ENCODE peak calls at places on chromosome 6, in four cellular contexts. K is breast epithelium, Y is cardiac fibroblast, S is stomach. W is an unnamed sample.
A peak's percentile ranks its signal among the peaks of the same experiment; 100 is the strongest.

GRCh38 chr6:152863618-152864326 is 113.2 kb downstream of the VIP start:
- DNase-seq in S (peak; percentile 63), Y (peak; percentile 87), K (no peak), W (no peak)

GRCh38 chr6:16544006-16544405 is 217.3 kb downstream of the ATXN1 start:
- DNase-seq in K (no peak), Y (peak; percentile 69), S (no peak), W (no peak)

GRCh38 chr6:122620902-122621301 is 10.7 kb downstream of the PKIB start:
- DNase-seq in Y (no peak), K (no peak), S (no peak), W (no peak)

GRCh38 chr6:3422457-3422816 is 34.4 kb downstream of the SLC22A23 start:
- DNase-seq in K (no peak), Y (no peak), S (no peak), W (no peak)

GRCh38 chr6:129849456-129849855 is 11.7 kb downstream of the TMEM244 start:
- DNase-seq in Y (peak; percentile 96), S (no peak), K (no peak), W (no peak)

GRCh38 chr6:163414117-163414366 is 476 bp upstream of the QKI start:
- DNase-seq in S (no peak), Y (no peak), K (no peak), W (no peak)

GRCh38 chr6:3795836-3796395 is 44.4 kb upstream of the PXDC1 start:
- DNase-seq in S (no peak), Y (no peak), K (no peak), W (no peak)

GRCh38 chr6:112235956-112236355 is 18.4 kb downstream of the LAMA4 start:
- DNase-seq in Y (peak; percentile 98), S (no peak), K (no peak), W (no peak)

GRCh38 chr6:44245912-44246662 is 814 bp upstream of the HSP90AB1 start:
- DNase-seq in S (peak; percentile 90), Y (peak; percentile 83), K (peak; percentile 85), W (peak; percentile 62)
- TF ChIP-seq CTCF in S (peak; percentile 13), Y (no peak), K (no peak), W (peak; percentile 42)

GRCh38 chr6:134676307-134677281 is 273.3 kb downstream of the ALDH8A1 start:
- DNase-seq in Y (peak; percentile 65), S (peak; percentile 49), K (no peak), W (no peak)
- TF ChIP-seq CTCF in Y (peak; percentile 14), S (no peak), K (no peak), W (no peak)

GRCh38 chr6:42175860-42176259 is 2.7 kb downstream of the GUCA1A start:
- DNase-seq in S (no peak), Y (peak; percentile 24), K (no peak), W (no peak)
- TF ChIP-seq CTCF in S (no peak), Y (peak; percentile 28), K (no peak), W (peak; percentile 29)

GRCh38 chr6:144036064-144036873 is 28.2 kb upstream of the PLAGL1 start:
- DNase-seq in Y (peak; percentile 31), S (no peak), K (no peak), W (no peak)
- TF ChIP-seq CTCF in Y (no peak), S (no peak), K (no peak), W (no peak)

W was measured in D721Med.